ENCODE peak calls at places on chromosomes 13 and 19, in nine cellular contexts. S is activated gamma-delta T cell treated with anti-CD3 and anti-CD28 coated beads, Interleukin-2, amount 50 U/mL, for 16 hours; F is neural crest cell; Z is activated naive CD8-positive, alpha-beta T cell treated with anti-CD3 and anti-CD28 coated beads for 36 hours; I is AG08396; M is stimulated activated CD8-positive, alpha-beta memory T cell treated with anti-CD3 and anti-CD28 coated beads, Interleukin-2, amount 100 ng/mL, for 1 hour; C is germinal center; T is AG10803; N is progenitor cell of endocrine pancreas. L is an unnamed sample.

GRCh38 chr19:50967924-50968708 is 1.3 kb downstream of the KLK6 start:
- DNase-seq in T (no peak), Z (no peak), N (no peak), M (no peak), I (no peak), F (no peak), C (no peak), S (no peak), L (no peak)

GRCh38 chr13:39527961-39528720 is 74.9 kb downstream of the LHFPL6 start:
- DNase-seq in I (peak), T (peak), F (no peak), M (no peak), Z (no peak), N (no peak), C (no peak), S (no peak), L (peak)

GRCh38 chr13:52737900-52738299 is 1.7 kb downstream of the CNMD start:
- DNase-seq in F (no peak), C (no peak), S (no peak), M (no peak), Z (no peak), T (no peak), I (no peak), N (no peak), L (no peak)

GRCh38 chr19:40750035-40750284 is 317 bp downstream of the ACTMAP start:
- DNase-seq in C (peak), F (no peak), M (no peak), I (no peak), N (no peak), Z (no peak), S (no peak), T (no peak), L (no peak)

GRCh38 chr19:45344621-45345505 is 4.3 kb downstream of the KLC3 start:
- DNase-seq in N (no peak), I (no peak), Z (no peak), T (no peak), M (no peak), F (no peak), S (no peak), C (no peak), L (no peak)

GRCh38 chr19:38731654-38732301 is 12.5 kb downstream of the CAPN12 start:
- DNase-seq in S (no peak), I (no peak), F (no peak), T (no peak), Z (no peak), N (no peak), M (no peak), C (no peak), L (no peak)

GRCh38 chr13:30927595-30927994 is 4.9 kb upstream of the TEX26 start:
- DNase-seq in T (no peak), N (no peak), I (no peak), F (no peak), Z (no peak), C (no peak), M (no peak), S (no peak), L (no peak)

GRCh38 chr13:59409211-59409610 is 754.5 kb downstream of the DIAPH3 start:
- DNase-seq in T (peak), M (no peak), Z (no peak), C (no peak), S (no peak), N (no peak), F (no peak), I (no peak), L (no peak)

GRCh38 chr19:56316728-56317127 is 2.1 kb upstream of the ZSCAN5A start:
- DNase-seq in F (no peak), N (no peak), I (no peak), Z (no peak), C (no peak), T (no peak), M (no peak), S (no peak), L (no peak)

GRCh38 chr19:50384685-50385535 is 763 bp downstream of the POLD1 start:
- DNase-seq in C (no peak), M (no peak), N (no peak), S (no peak), I (peak), T (peak), Z (no peak), F (no peak), L (no peak)

GRCh38 chr19:36009220-36009619 is 607 bp upstream of the SYNE4 start:
- DNase-seq in M (no peak), F (peak), C (peak), N (peak), S (no peak), I (peak), T (peak), Z (peak), L (no peak)

GRCh38 chr19:39557791-39558622 is 18.0 kb upstream of the EID2 start:
- DNase-seq in S (no peak), I (no peak), T (no peak), Z (no peak), N (no peak), M (no peak), F (no peak), C (no peak), L (no peak)

GRCh38 chr19:54155694-54156093 is 3.8 kb downstream of the LENG1 start:
- DNase-seq in F (no peak), M (no peak), Z (no peak), N (no peak), C (no peak), T (no peak), I (no peak), S (no peak), L (no peak)

GRCh38 chr13:30394798-30395191 is 27.5 kb upstream of the UBE2L5 start:
- DNase-seq in C (peak), S (no peak), M (no peak), N (no peak), Z (peak), T (no peak), F (no peak), I (no peak), L (no peak)

GRCh38 chr13:50126378-50127016 is 111.3 kb downstream of the KCNRG start:
- DNase-seq in T (peak), F (no peak), S (no peak), M (no peak), N (no peak), I (no peak), C (peak), Z (no peak), L (peak)

GRCh38 chr13:99724633-99725517 is 223.6 kb downstream of the TM9SF2 start:
- DNase-seq in T (no peak), S (no peak), I (no peak), M (no peak), Z (no peak), N (no peak), C (no peak), F (no peak), L (no peak)

GRCh38 chr13:105774739-105775460 is 760.6 kb downstream of the EFNB2 start:
- DNase-seq in C (no peak), I (no peak), F (no peak), N (no peak), Z (no peak), T (no peak), S (no peak), M (no peak), L (no peak)

GRCh38 chr19:23070353-23070781 is 46.5 kb upstream of the ZNF730 start:
- DNase-seq in I (peak), M (no peak), S (no peak), Z (peak), N (no peak), T (peak), F (no peak), C (peak), L (no peak)

GRCh38 chr19:55491546-55492360 is 3.5 kb downstream of the SSC5D start:
- DNase-seq in F (no peak), Z (no peak), T (peak), C (no peak), N (no peak), M (no peak), I (no peak), S (no peak), L (no peak)

L was measured in SW 1271.